ENCODE peak calls at places on chromosome 1, in seven cellular contexts. One of them, this sample, is unnamed.

GRCh38 chr1:222654849-222655248 is 37.0 kb downstream of the MIA3 start:
- DNase-seq in tibial artery: no peak
- DNase-seq in uterus: no peak
- DNase-seq in ureter: no peak
- DNase-seq in LoVo: no peak
- DNase-seq in bronchial epithelial cell: no peak
- DNase-seq in right cardiac atrium: no peak
- DNase-seq in this sample: no peak

GRCh38 chr1:24849653-24850295 is 80.3 kb downstream of the RUNX3 start:
- DNase-seq in uterus: no peak
- DNase-seq in right cardiac atrium: no peak
- DNase-seq in bronchial epithelial cell: peak
- DNase-seq in ureter: no peak
- DNase-seq in LoVo: no peak
- DNase-seq in tibial artery: no peak
- DNase-seq in this sample: no peak

GRCh38 chr1:91651671-91652071 is 151.0 kb downstream of the CDC7 start:
- DNase-seq in right cardiac atrium: peak
- DNase-seq in ureter: peak
- DNase-seq in bronchial epithelial cell: no peak
- DNase-seq in tibial artery: peak
- DNase-seq in uterus: peak
- DNase-seq in LoVo: peak
- DNase-seq in this sample: no peak

GRCh38 chr1:217889401-217889800 is 258.3 kb downstream of the SPATA17 start:
- DNase-seq in LoVo: no peak
- DNase-seq in tibial artery: no peak
- DNase-seq in bronchial epithelial cell: no peak
- DNase-seq in right cardiac atrium: peak
- DNase-seq in ureter: no peak
- DNase-seq in uterus: no peak
- DNase-seq in this sample: no peak

GRCh38 chr1:155591770-155592169 is 18.2 kb upstream of the MSTO1 start:
- DNase-seq in ureter: no peak
- DNase-seq in right cardiac atrium: no peak
- DNase-seq in LoVo: peak
- DNase-seq in bronchial epithelial cell: peak
- DNase-seq in tibial artery: no peak
- DNase-seq in uterus: no peak
- DNase-seq in this sample: peak

GRCh38 chr1:229058716-229059115 is 212.2 kb upstream of the RAB4A start:
- DNase-seq in ureter: no peak
- DNase-seq in bronchial epithelial cell: no peak
- DNase-seq in LoVo: no peak
- DNase-seq in uterus: no peak
- DNase-seq in right cardiac atrium: peak
- DNase-seq in tibial artery: no peak
- DNase-seq in this sample: no peak

GRCh38 chr1:154861607-154862094 is 8.4 kb downstream of the KCNN3 start:
- DNase-seq in uterus: peak
- DNase-seq in ureter: no peak
- DNase-seq in tibial artery: no peak
- DNase-seq in right cardiac atrium: no peak
- DNase-seq in bronchial epithelial cell: no peak
- DNase-seq in LoVo: no peak
- DNase-seq in this sample: no peak

GRCh38 chr1:215267495-215267894 is 185.0 kb downstream of the KCNK2 start:
- DNase-seq in ureter: no peak
- DNase-seq in right cardiac atrium: no peak
- DNase-seq in LoVo: no peak
- DNase-seq in uterus: no peak
- DNase-seq in tibial artery: no peak
- DNase-seq in bronchial epithelial cell: no peak
- DNase-seq in this sample: no peak

GRCh38 chr1:152047607-152047953 is 10.8 kb upstream of the S100A11 start:
- DNase-seq in tibial artery: peak
- DNase-seq in ureter: peak
- DNase-seq in bronchial epithelial cell: peak
- DNase-seq in LoVo: peak
- DNase-seq in right cardiac atrium: no peak
- DNase-seq in uterus: peak
- DNase-seq in this sample: no peak

GRCh38 chr1:116766616-116767469 is 12.6 kb downstream of the CD2 start:
- DNase-seq in right cardiac atrium: no peak
- DNase-seq in uterus: no peak
- DNase-seq in bronchial epithelial cell: no peak
- DNase-seq in LoVo: no peak
- DNase-seq in tibial artery: no peak
- DNase-seq in ureter: no peak
- DNase-seq in this sample: no peak

GRCh38 chr1:220803401-220804201 is 16.9 kb downstream of the MTARC1 start:
- DNase-seq in bronchial epithelial cell: peak
- DNase-seq in tibial artery: no peak
- DNase-seq in LoVo: peak
- DNase-seq in right cardiac atrium: no peak
- DNase-seq in uterus: no peak
- DNase-seq in ureter: no peak
- DNase-seq in this sample: peak

GRCh38 chr1:110060034-110060661 is 10.3 kb downstream of the ALX3 start:
- DNase-seq in tibial artery: no peak
- DNase-seq in ureter: no peak
- DNase-seq in bronchial epithelial cell: peak
- DNase-seq in right cardiac atrium: peak
- DNase-seq in LoVo: peak
- DNase-seq in uterus: no peak
- DNase-seq in this sample: peak

GRCh38 chr1:13702425-13703127 is 2.6 kb downstream of the PRDM2 start:
- DNase-seq in LoVo: no peak
- DNase-seq in right cardiac atrium: no peak
- DNase-seq in bronchial epithelial cell: no peak
- DNase-seq in tibial artery: no peak
- DNase-seq in ureter: no peak
- DNase-seq in uterus: no peak
- DNase-seq in this sample: no peak

GRCh38 chr1:27418326-27418761 is 25.9 kb downstream of the GPR3 start:
- DNase-seq in LoVo: no peak
- DNase-seq in tibial artery: peak
- DNase-seq in bronchial epithelial cell: peak
- DNase-seq in right cardiac atrium: peak
- DNase-seq in uterus: peak
- DNase-seq in ureter: peak
- DNase-seq in this sample: no peak

GRCh38 chr1:8407652-8408051 is 89.7 kb downstream of the SLC45A1 start:
- DNase-seq in LoVo: no peak
- DNase-seq in right cardiac atrium: no peak
- DNase-seq in tibial artery: no peak
- DNase-seq in bronchial epithelial cell: no peak
- DNase-seq in uterus: no peak
- DNase-seq in ureter: no peak
- DNase-seq in this sample: no peak

GRCh38 chr1:238628130-238628529 is 737.4 kb upstream of the ZP4 start:
- DNase-seq in ureter: no peak
- DNase-seq in tibial artery: no peak
- DNase-seq in bronchial epithelial cell: no peak
- DNase-seq in LoVo: no peak
- DNase-seq in right cardiac atrium: no peak
- DNase-seq in uterus: no peak
- DNase-seq in this sample: no peak

GRCh38 chr1:117612517-117613248 is 6.8 kb downstream of the TENT5C start:
- DNase-seq in right cardiac atrium: no peak
- DNase-seq in uterus: peak
- DNase-seq in bronchial epithelial cell: peak
- DNase-seq in LoVo: peak
- DNase-seq in tibial artery: no peak
- DNase-seq in ureter: no peak
- DNase-seq in this sample: no peak

GRCh38 chr1:19388980-19389379 is 76.9 kb downstream of the SLC66A1 start:
- DNase-seq in bronchial epithelial cell: no peak
- DNase-seq in uterus: no peak
- DNase-seq in right cardiac atrium: no peak
- DNase-seq in ureter: no peak
- DNase-seq in LoVo: no peak
- DNase-seq in tibial artery: no peak
- DNase-seq in this sample: no peak

GRCh38 chr1:75328691-75329090 is 194.5 kb downstream of the LHX8 start:
- DNase-seq in bronchial epithelial cell: no peak
- DNase-seq in uterus: no peak
- DNase-seq in LoVo: no peak
- DNase-seq in right cardiac atrium: no peak
- DNase-seq in ureter: no peak
- DNase-seq in tibial artery: no peak
- DNase-seq in this sample: no peak

GRCh38 chr1:10635385-10635896 is 160.7 kb downstream of the PEX14 start:
- DNase-seq in uterus: no peak
- DNase-seq in tibial artery: peak
- DNase-seq in right cardiac atrium: peak
- DNase-seq in LoVo: peak
- DNase-seq in bronchial epithelial cell: peak
- DNase-seq in ureter: peak
- DNase-seq in this sample: no peak

GRCh38 chr1:144101397-144102050 is 129.7 kb upstream of the FAM72C start:
- DNase-seq in ureter: peak
- DNase-seq in tibial artery: peak
- DNase-seq in uterus: peak
- DNase-seq in LoVo: no peak
- DNase-seq in bronchial epithelial cell: no peak
- DNase-seq in right cardiac atrium: peak
- DNase-seq in this sample: no peak

GRCh38 chr1:31426249-31426922 is 13.4 kb downstream of the SERINC2 start:
- DNase-seq in uterus: no peak
- DNase-seq in ureter: no peak
- DNase-seq in tibial artery: no peak
- DNase-seq in bronchial epithelial cell: peak
- DNase-seq in LoVo: peak
- DNase-seq in right cardiac atrium: no peak
- DNase-seq in this sample: no peak

GRCh38 chr1:109040627-109041613 is 982 bp downstream of the WDR47 start:
- DNase-seq in right cardiac atrium: peak
- DNase-seq in bronchial epithelial cell: peak
- DNase-seq in uterus: peak
- DNase-seq in LoVo: no peak
- DNase-seq in tibial artery: no peak
- DNase-seq in ureter: no peak
- DNase-seq in this sample: peak

GRCh38 chr1:47333578-47333921 is at the start of gene CMPK1:
- DNase-seq in LoVo: peak
- DNase-seq in bronchial epithelial cell: peak
- DNase-seq in right cardiac atrium: peak
- DNase-seq in uterus: peak
- DNase-seq in tibial artery: peak
- DNase-seq in ureter: peak
- DNase-seq in this sample: peak

GRCh38 chr1:223401873-223402789 is 8.9 kb downstream of the CCDC185 start:
- DNase-seq in right cardiac atrium: no peak
- DNase-seq in uterus: no peak
- DNase-seq in bronchial epithelial cell: peak
- DNase-seq in LoVo: peak
- DNase-seq in tibial artery: no peak
- DNase-seq in ureter: no peak
- DNase-seq in this sample: no peak

GRCh38 chr1:22829001-22829989 is 118.7 kb downstream of the EPHB2 start:
- DNase-seq in uterus: no peak
- DNase-seq in tibial artery: no peak
- DNase-seq in ureter: no peak
- DNase-seq in right cardiac atrium: no peak
- DNase-seq in LoVo: no peak
- DNase-seq in bronchial epithelial cell: peak
- DNase-seq in this sample: no peak

GRCh38 chr1:242187816-242188215 is 188.9 kb upstream of the MAP1LC3C start:
- DNase-seq in bronchial epithelial cell: no peak
- DNase-seq in right cardiac atrium: no peak
- DNase-seq in uterus: no peak
- DNase-seq in tibial artery: no peak
- DNase-seq in ureter: no peak
- DNase-seq in LoVo: no peak
- DNase-seq in this sample: no peak

GRCh38 chr1:61604684-61605083 is 120.3 kb downstream of the TM2D1 start:
- DNase-seq in ureter: no peak
- DNase-seq in LoVo: no peak
- DNase-seq in tibial artery: no peak
- DNase-seq in uterus: no peak
- DNase-seq in right cardiac atrium: no peak
- DNase-seq in bronchial epithelial cell: no peak
- DNase-seq in this sample: no peak

GRCh38 chr1:113088972-113089371 is 16.0 kb downstream of the LRIG2 start:
- DNase-seq in LoVo: no peak
- DNase-seq in bronchial epithelial cell: no peak
- DNase-seq in tibial artery: no peak
- DNase-seq in uterus: no peak
- DNase-seq in right cardiac atrium: no peak
- DNase-seq in ureter: no peak
- DNase-seq in this sample: no peak

GRCh38 chr1:192580351-192580962 is 4.9 kb downstream of the RGS1 start:
- DNase-seq in LoVo: no peak
- DNase-seq in tibial artery: no peak
- DNase-seq in ureter: no peak
- DNase-seq in right cardiac atrium: no peak
- DNase-seq in uterus: no peak
- DNase-seq in bronchial epithelial cell: peak
- DNase-seq in this sample: peak

GRCh38 chr1:162206300-162206699 is 136.8 kb downstream of the NOS1AP start:
- DNase-seq in ureter: no peak
- DNase-seq in right cardiac atrium: no peak
- DNase-seq in tibial artery: no peak
- DNase-seq in LoVo: no peak
- DNase-seq in bronchial epithelial cell: no peak
- DNase-seq in uterus: no peak
- DNase-seq in this sample: no peak

GRCh38 chr1:65056234-65056633 is 89.9 kb upstream of the JAK1 start:
- DNase-seq in uterus: no peak
- DNase-seq in LoVo: no peak
- DNase-seq in ureter: no peak
- DNase-seq in bronchial epithelial cell: no peak
- DNase-seq in tibial artery: no peak
- DNase-seq in right cardiac atrium: no peak
- DNase-seq in this sample: no peak

GRCh38 chr1:22320703-22321344 is 130.8 kb upstream of the ZBTB40 start:
- DNase-seq in bronchial epithelial cell: no peak
- DNase-seq in tibial artery: no peak
- DNase-seq in uterus: no peak
- DNase-seq in LoVo: no peak
- DNase-seq in right cardiac atrium: no peak
- DNase-seq in ureter: peak
- DNase-seq in this sample: peak

GRCh38 chr1:209367031-209367813 is 216.3 kb upstream of the CAMK1G start:
- DNase-seq in ureter: no peak
- DNase-seq in uterus: no peak
- DNase-seq in tibial artery: no peak
- DNase-seq in LoVo: no peak
- DNase-seq in right cardiac atrium: no peak
- DNase-seq in bronchial epithelial cell: peak
- DNase-seq in this sample: no peak

This sample was measured in NCI-H146.